ENCODE peak calls at places on chromosomes 12 and 14, in six cellular contexts. One of them, this sample, is unnamed.
A peak's percentile ranks its signal among the peaks of the same experiment; 100 is the strongest.

GRCh38 chr12:27703720-27704452 is 6.7 kb upstream of the MRPS35 start:
- DNase-seq in body of pancreas: peak; percentile 82
- DNase-seq in IMR-90: peak; percentile 89
- DNase-seq in sigmoid colon: no peak
- DNase-seq in ovary: peak; percentile 73
- DNase-seq in Peyer's patch: no peak
- DNase-seq in this sample: no peak

GRCh38 chr14:101780887-101781239 is 19.4 kb downstream of the PPP2R5C start:
- DNase-seq in body of pancreas: no peak
- DNase-seq in IMR-90: no peak
- DNase-seq in sigmoid colon: no peak
- DNase-seq in ovary: no peak
- DNase-seq in Peyer's patch: no peak
- DNase-seq in this sample: no peak

GRCh38 chr12:15774819-15775218 is 14.4 kb downstream of the EPS8 start:
- DNase-seq in body of pancreas: no peak
- DNase-seq in IMR-90: peak; percentile 51
- DNase-seq in sigmoid colon: no peak
- DNase-seq in ovary: no peak
- DNase-seq in Peyer's patch: no peak
- DNase-seq in this sample: no peak

GRCh38 chr12:15789215-15790171 is at the start of gene EPS8:
- DNase-seq in body of pancreas: peak; percentile 93
- DNase-seq in IMR-90: peak; percentile 91
- DNase-seq in sigmoid colon: peak; percentile 96
- DNase-seq in ovary: peak; percentile 91
- DNase-seq in Peyer's patch: peak; percentile 95
- DNase-seq in this sample: peak; percentile 96

GRCh38 chr14:93720981-93721483 is 67.3 kb downstream of the PRIMA1 start:
- DNase-seq in body of pancreas: no peak
- DNase-seq in IMR-90: no peak
- DNase-seq in sigmoid colon: peak; percentile 53
- DNase-seq in ovary: no peak
- DNase-seq in Peyer's patch: no peak
- DNase-seq in this sample: peak; percentile 58

GRCh38 chr12:14961466-14962155 is at the start of gene ARHGDIB:
- DNase-seq in body of pancreas: peak; percentile 56
- DNase-seq in IMR-90: no peak
- DNase-seq in sigmoid colon: no peak
- DNase-seq in ovary: no peak
- DNase-seq in Peyer's patch: no peak
- DNase-seq in this sample: peak; percentile 89

GRCh38 chr12:129659927-129660326 is 243.9 kb downstream of the TMEM132D start:
- DNase-seq in body of pancreas: peak; percentile 2
- DNase-seq in IMR-90: no peak
- DNase-seq in sigmoid colon: no peak
- DNase-seq in ovary: no peak
- DNase-seq in Peyer's patch: no peak
- DNase-seq in this sample: no peak

GRCh38 chr12:124359671-124360581 is 65.0 kb downstream of the RFLNA start:
- DNase-seq in body of pancreas: peak; percentile 95
- DNase-seq in IMR-90: no peak
- DNase-seq in sigmoid colon: peak; percentile 98
- DNase-seq in ovary: peak; percentile 90
- DNase-seq in Peyer's patch: peak; percentile 90
- DNase-seq in this sample: no peak

GRCh38 chr12:120734210-120734609 is 8.6 kb downstream of the ACADS start:
- DNase-seq in body of pancreas: no peak
- DNase-seq in IMR-90: no peak
- DNase-seq in sigmoid colon: no peak
- DNase-seq in ovary: no peak
- DNase-seq in Peyer's patch: peak; percentile 27
- DNase-seq in this sample: peak; percentile 23

GRCh38 chr12:41361791-41362190 is 173.7 kb downstream of the PDZRN4 start:
- DNase-seq in body of pancreas: no peak
- DNase-seq in IMR-90: no peak
- DNase-seq in sigmoid colon: no peak
- DNase-seq in ovary: no peak
- DNase-seq in Peyer's patch: no peak
- DNase-seq in this sample: no peak

GRCh38 chr12:48875944-48876520 is 10.4 kb upstream of the RND1 start:
- DNase-seq in body of pancreas: no peak
- DNase-seq in IMR-90: no peak
- DNase-seq in sigmoid colon: no peak
- DNase-seq in ovary: no peak
- DNase-seq in Peyer's patch: no peak
- DNase-seq in this sample: no peak

GRCh38 chr12:65630555-65630954 is 193.7 kb upstream of the HMGA2 start:
- DNase-seq in body of pancreas: no peak
- DNase-seq in IMR-90: no peak
- DNase-seq in sigmoid colon: no peak
- DNase-seq in ovary: no peak
- DNase-seq in Peyer's patch: no peak
- DNase-seq in this sample: no peak

GRCh38 chr14:97180304-97181200 is 383.4 kb downstream of the VRK1 start:
- DNase-seq in body of pancreas: no peak
- DNase-seq in IMR-90: no peak
- DNase-seq in sigmoid colon: no peak
- DNase-seq in ovary: no peak
- DNase-seq in Peyer's patch: no peak
- DNase-seq in this sample: no peak

GRCh38 chr14:64705406-64706118 is 1.3 kb downstream of the PLEKHG3 start:
- DNase-seq in body of pancreas: peak; percentile 39
- DNase-seq in IMR-90: no peak
- DNase-seq in sigmoid colon: peak; percentile 80
- DNase-seq in ovary: peak; percentile 58
- DNase-seq in Peyer's patch: no peak
- DNase-seq in this sample: peak; percentile 84

GRCh38 chr12:110355080-110355479 is 48.4 kb downstream of the ANAPC7 start:
- DNase-seq in body of pancreas: no peak
- DNase-seq in IMR-90: no peak
- DNase-seq in sigmoid colon: no peak
- DNase-seq in ovary: no peak
- DNase-seq in Peyer's patch: no peak
- DNase-seq in this sample: no peak

GRCh38 chr12:117023998-117024960 is 74.9 kb downstream of the TESC start:
- DNase-seq in body of pancreas: no peak
- DNase-seq in IMR-90: no peak
- DNase-seq in sigmoid colon: peak; percentile 46
- DNase-seq in ovary: no peak
- DNase-seq in Peyer's patch: no peak
- DNase-seq in this sample: no peak

GRCh38 chr14:28294834-28295440 is 471.6 kb upstream of the FOXG1 start:
- DNase-seq in body of pancreas: no peak
- DNase-seq in IMR-90: no peak
- DNase-seq in sigmoid colon: no peak
- DNase-seq in ovary: no peak
- DNase-seq in Peyer's patch: no peak
- DNase-seq in this sample: no peak

GRCh38 chr14:66649515-66649914 is 141.6 kb downstream of the GPHN start:
- DNase-seq in body of pancreas: no peak
- DNase-seq in IMR-90: no peak
- DNase-seq in sigmoid colon: no peak
- DNase-seq in ovary: no peak
- DNase-seq in Peyer's patch: no peak
- DNase-seq in this sample: no peak

GRCh38 chr12:23536293-23536692 is 413.2 kb downstream of the SOX5 start:
- DNase-seq in body of pancreas: peak; percentile 3
- DNase-seq in IMR-90: no peak
- DNase-seq in sigmoid colon: no peak
- DNase-seq in ovary: no peak
- DNase-seq in Peyer's patch: no peak
- DNase-seq in this sample: peak; percentile 85

GRCh38 chr12:26740991-26741390 is 92.0 kb downstream of the ITPR2 start:
- DNase-seq in body of pancreas: no peak
- DNase-seq in IMR-90: no peak
- DNase-seq in sigmoid colon: no peak
- DNase-seq in ovary: no peak
- DNase-seq in Peyer's patch: no peak
- DNase-seq in this sample: no peak

GRCh38 chr12:45299132-45299692 is 83.3 kb downstream of the ANO6 start:
- DNase-seq in body of pancreas: no peak
- DNase-seq in IMR-90: peak; percentile 64
- DNase-seq in sigmoid colon: no peak
- DNase-seq in ovary: peak; percentile 34
- DNase-seq in Peyer's patch: no peak
- DNase-seq in this sample: no peak

GRCh38 chr14:90491221-90491867 is 94.5 kb downstream of the CALM1 start:
- DNase-seq in body of pancreas: peak; percentile 64
- DNase-seq in IMR-90: peak; percentile 58
- DNase-seq in sigmoid colon: peak; percentile 83
- DNase-seq in ovary: peak; percentile 87
- DNase-seq in Peyer's patch: no peak
- DNase-seq in this sample: peak; percentile 70

GRCh38 chr14:63647696-63648410 is 6.2 kb upstream of the WDR89 start:
- DNase-seq in body of pancreas: no peak
- DNase-seq in IMR-90: peak; percentile 23
- DNase-seq in sigmoid colon: no peak
- DNase-seq in ovary: no peak
- DNase-seq in Peyer's patch: no peak
- DNase-seq in this sample: no peak

GRCh38 chr14:101187816-101188570 is 284.5 kb upstream of the RTL1 start:
- DNase-seq in body of pancreas: no peak
- DNase-seq in IMR-90: no peak
- DNase-seq in sigmoid colon: no peak
- DNase-seq in ovary: peak; percentile 9
- DNase-seq in Peyer's patch: peak; percentile 26
- DNase-seq in this sample: peak; percentile 52

GRCh38 chr14:55121146-55121545 is 7.9 kb upstream of the LGALS3 start:
- DNase-seq in body of pancreas: no peak
- DNase-seq in IMR-90: no peak
- DNase-seq in sigmoid colon: no peak
- DNase-seq in ovary: no peak
- DNase-seq in Peyer's patch: no peak
- DNase-seq in this sample: no peak
- H3K27ac ChIP-seq in body of pancreas: no peak overlapping the region
- H3K27ac ChIP-seq in IMR-90: no peak overlapping the region
- H3K27ac ChIP-seq in sigmoid colon: no peak overlapping the region
- H3K27ac ChIP-seq in ovary: no peak overlapping the region
- H3K27ac ChIP-seq in Peyer's patch: peak overlapping the region; percentile 77
- H3K27ac ChIP-seq in this sample: peak overlapping the region; percentile 66

GRCh38 chr14:95897280-95897679 is 20.6 kb downstream of the TUNAR start:
- DNase-seq in body of pancreas: no peak
- DNase-seq in IMR-90: no peak
- DNase-seq in sigmoid colon: no peak
- DNase-seq in ovary: no peak
- DNase-seq in Peyer's patch: no peak
- DNase-seq in this sample: no peak
- TF ChIP-seq POLR2A in body of pancreas: no peak
- TF ChIP-seq POLR2A in IMR-90: no peak
- TF ChIP-seq POLR2A in sigmoid colon: no peak
- TF ChIP-seq POLR2A in ovary: no peak
- TF ChIP-seq POLR2A in Peyer's patch: no peak
- TF ChIP-seq POLR2A in this sample: no peak

DNA sequence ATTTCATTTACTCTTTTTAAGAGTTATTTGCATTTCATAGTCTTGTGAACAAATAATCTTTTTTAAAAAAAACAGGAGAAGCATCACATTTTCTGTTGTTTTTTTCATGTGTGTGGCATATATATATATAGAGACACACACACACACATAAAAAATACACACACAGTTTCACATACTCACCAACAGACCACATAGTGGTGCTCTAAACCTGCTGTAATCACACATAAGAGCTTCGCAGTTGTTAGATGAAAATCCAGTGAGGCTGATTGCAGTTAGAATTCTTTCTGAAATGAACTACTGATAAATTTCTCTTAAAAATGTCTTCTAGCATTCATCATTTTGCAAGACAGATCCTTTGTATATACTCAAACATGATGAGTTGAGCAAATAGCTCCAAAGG is 434.2 kb upstream of the STXBP6 start:
- DNase-seq in body of pancreas: no peak
- DNase-seq in IMR-90: no peak
- DNase-seq in sigmoid colon: no peak
- DNase-seq in ovary: no peak
- DNase-seq in Peyer's patch: no peak
- DNase-seq in this sample: no peak
- TF ChIP-seq CTCF in body of pancreas: no peak
- TF ChIP-seq CTCF in IMR-90: no peak
- TF ChIP-seq CTCF in sigmoid colon: no peak
- TF ChIP-seq CTCF in ovary: no peak
- TF ChIP-seq CTCF in Peyer's patch: no peak
- TF ChIP-seq CTCF in this sample: no peak

DNA sequence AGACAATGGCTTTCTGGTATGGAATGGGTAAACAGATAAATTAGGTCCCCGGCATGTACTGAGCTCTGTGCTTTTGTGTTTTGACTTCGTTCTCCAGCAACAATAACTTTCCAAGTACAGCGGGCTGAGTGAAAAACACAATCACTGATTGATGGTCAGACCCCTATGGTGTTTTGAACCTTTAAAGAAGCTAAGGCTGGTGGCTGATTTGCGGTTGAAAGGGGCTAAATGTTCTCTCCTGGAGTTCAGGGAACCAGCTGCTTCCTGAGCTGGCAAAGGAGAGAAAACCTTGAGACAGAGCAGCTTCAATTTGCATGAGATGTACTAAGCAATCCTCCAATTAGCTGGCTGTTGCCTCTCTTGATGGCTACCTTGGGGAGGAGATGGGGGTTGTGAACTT is 546.7 kb upstream of the SEL1L start:
- DNase-seq in body of pancreas: no peak
- DNase-seq in IMR-90: no peak
- DNase-seq in sigmoid colon: no peak
- DNase-seq in ovary: no peak
- DNase-seq in Peyer's patch: no peak
- DNase-seq in this sample: no peak
- H3K27ac ChIP-seq in body of pancreas: no peak overlapping the region
- H3K27ac ChIP-seq in IMR-90: no peak overlapping the region
- H3K27ac ChIP-seq in sigmoid colon: no peak overlapping the region
- H3K27ac ChIP-seq in ovary: no peak overlapping the region
- H3K27ac ChIP-seq in Peyer's patch: no peak overlapping the region
- H3K27ac ChIP-seq in this sample: no peak overlapping the region